ENCODE peak calls at places on chromosome 18, in six cellular contexts. S, K, L, B, H and N are unnamed samples.
A peak's percentile ranks its signal among the peaks of the same experiment; 100 is the strongest.

GRCh38 chr18:62281684-62282083 is 43.4 kb upstream of the TNFRSF11A start:
- DNase-seq in S (no peak), B (peak; percentile 83), H (no peak), L (no peak), K (peak; percentile 48), N (no peak)

GRCh38 chr18:63831080-63831788 is 56.0 kb downstream of the SERPINB7 start:
- DNase-seq in L (no peak), K (peak; percentile 75), B (no peak), S (no peak), H (no peak), N (no peak)

GRCh38 chr18:70068981-70069380 is 121.3 kb upstream of the CD226 start:
- DNase-seq in B (no peak), H (no peak), K (no peak), L (no peak), S (no peak), N (no peak)

GRCh38 chr18:10499230-10499629 is 26.6 kb upstream of the NAPG start:
- DNase-seq in L (no peak), H (no peak), S (no peak), B (no peak), K (no peak), N (no peak)

GRCh38 chr18:75230210-75231052 is 19.8 kb downstream of the TSHZ1 start:
- DNase-seq in K (no peak), S (no peak), B (peak; percentile 86), H (no peak), L (no peak), N (no peak)

GRCh38 chr18:71398530-71398929 is 1109.7 kb downstream of the SOCS6 start:
- DNase-seq in S (peak; percentile 72), B (peak; percentile 35), H (no peak), K (peak; percentile 0), L (no peak), N (peak; percentile 50)

GRCh38 chr18:7789853-7790552 is 222.9 kb downstream of the PTPRM start:
- DNase-seq in S (peak; percentile 74), L (no peak), K (no peak), H (peak; percentile 45), B (peak; percentile 59), N (peak; percentile 63)

GRCh38 chr18:31070206-31070605 is 27.7 kb upstream of the DSC3 start:
- DNase-seq in B (no peak), H (no peak), L (no peak), K (no peak), S (no peak), N (no peak)

GRCh38 chr18:79816092-79816491 is 18.4 kb downstream of the KCNG2 start:
- DNase-seq in L (no peak), H (no peak), B (no peak), K (no peak), S (no peak), N (no peak)

GRCh38 chr18:12934454-12935071 is 13.2 kb upstream of the SEH1L start:
- DNase-seq in B (peak; percentile 80), L (peak; percentile 61), S (peak; percentile 90), H (peak; percentile 80), K (peak; percentile 84), N (peak; percentile 84)

GRCh38 chr18:13390711-13391110 is 172.2 kb downstream of the LDLRAD4 start:
- DNase-seq in H (no peak), K (no peak), S (no peak), L (no peak), B (no peak), N (no peak)

GRCh38 chr18:6959110-6959509 is 158.5 kb downstream of the LAMA1 start:
- DNase-seq in K (no peak), S (no peak), B (no peak), L (no peak), H (no peak), N (no peak)

GRCh38 chr18:51077217-51077616 is 47.2 kb downstream of the SMAD4 start:
- DNase-seq in S (no peak), L (no peak), H (no peak), B (no peak), K (peak; percentile 77), N (no peak)

GRCh38 chr18:706438-706837 is 6.0 kb downstream of the ENOSF1 start:
- DNase-seq in K (no peak), H (no peak), B (no peak), L (no peak), S (no peak), N (no peak)

GRCh38 chr18:73901151-73901550 is 246.5 kb downstream of the FBXO15 start:
- DNase-seq in H (no peak), B (no peak), S (no peak), L (no peak), K (no peak), N (no peak)

GRCh38 chr18:8654482-8655451 is 45.5 kb downstream of the RAB12 start:
- DNase-seq in H (no peak), B (peak; percentile 29), L (no peak), S (no peak), K (no peak), N (peak; percentile 37)

GRCh38 chr18:60292186-60292585 is 80.4 kb downstream of the MC4R start:
- DNase-seq in K (no peak), H (no peak), L (no peak), S (no peak), B (no peak), N (no peak)

GRCh38 chr18:79555885-79556284 is 123.7 kb upstream of the CTDP1 start:
- DNase-seq in L (peak; percentile 26), K (no peak), S (no peak), B (no peak), H (no peak), N (no peak)

GRCh38 chr18:59231877-59232276 is 11.9 kb downstream of the GRP start:
- DNase-seq in K (no peak), B (no peak), S (no peak), L (no peak), H (no peak), N (no peak)

GRCh38 chr18:79744625-79745024 is 53.1 kb upstream of the KCNG2 start:
- DNase-seq in S (no peak), L (no peak), B (no peak), K (no peak), H (no peak), N (peak; percentile 5)

GRCh38 chr18:54717673-54718435 is 110.4 kb upstream of the RAB27B start:
- DNase-seq in H (no peak), B (no peak), K (no peak), L (no peak), S (peak; percentile 13), N (no peak)

GRCh38 chr18:75105551-75106254 is 103.2 kb downstream of the PTGR3 start:
- DNase-seq in L (no peak), K (no peak), S (no peak), H (no peak), B (no peak), N (no peak)

GRCh38 chr18:37019157-37019571 is 190.2 kb downstream of the KIAA1328 start:
- DNase-seq in B (no peak), S (peak; percentile 6), K (peak; percentile 5), H (peak; percentile 28), L (no peak), N (peak; percentile 10)

GRCh38 chr18:23876921-23877320 is 137.6 kb upstream of the TTC39C start:
- DNase-seq in K (no peak), L (no peak), B (no peak), H (no peak), S (no peak), N (no peak)
- H3K36me3 ChIP-seq in K (no peaks in the 10 kb centered on the region), L (no peaks in the 10 kb centered on the region), B (no peaks in the 10 kb centered on the region), H (no peaks in the 10 kb centered on the region), S (no peaks in the 10 kb centered on the region), N (no peaks in the 10 kb centered on the region)

DNA sequence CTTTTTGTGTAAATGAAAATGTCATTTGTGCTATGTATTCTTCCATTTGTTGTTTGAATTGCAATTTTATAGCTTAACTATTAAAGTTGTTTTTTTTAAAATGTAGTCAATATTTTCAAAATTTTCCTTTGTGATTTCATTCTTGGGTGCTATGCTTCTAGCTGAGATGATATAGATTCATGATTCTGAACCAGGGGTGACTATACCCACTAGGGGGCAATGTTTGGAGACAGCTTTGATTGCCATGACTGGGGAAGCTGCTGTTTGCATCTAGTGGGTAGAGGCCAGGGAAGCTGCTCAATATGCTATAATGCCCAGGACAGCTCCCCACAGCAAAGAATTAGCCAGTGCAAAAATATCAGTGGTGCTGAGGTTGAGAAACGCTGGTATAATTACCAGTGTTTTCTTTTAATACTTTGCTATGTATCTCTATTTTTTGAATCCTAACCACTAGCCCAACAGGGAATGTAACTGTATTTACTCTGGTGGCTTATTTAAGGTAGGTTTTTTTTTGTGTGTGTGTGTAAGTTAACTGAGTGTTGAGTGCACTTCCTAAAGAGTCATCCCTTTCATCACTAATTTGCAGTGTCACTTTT is 99.7 kb downstream of the MEP1B start:
- DNase-seq in L (no peak), B (peak; percentile 77), S (peak; percentile 79), H (peak; percentile 53), K (peak; percentile 82), N (peak; percentile 47)
- TF ChIP-seq CTCF in L (peak; percentile 62), B (peak; percentile 74), S (peak; percentile 84), H (peak; percentile 74), K (peak; percentile 82), N (peak; percentile 63)

GRCh38 chr18:28149810-28150420 is 27.0 kb downstream of the CDH2 start:
- DNase-seq in S (no peak), K (no peak), B (no peak), H (no peak), L (no peak), N (no peak)

GRCh38 chr18:28150925-28151324 is 26.0 kb downstream of the CDH2 start:
- DNase-seq in H (no peak), B (no peak), S (no peak), L (no peak), K (no peak), N (no peak)

GRCh38 chr18:28151434-28151833 is 25.5 kb downstream of the CDH2 start:
- DNase-seq in B (no peak), L (no peak), K (no peak), S (no peak), H (no peak), N (no peak)

GRCh38 chr18:28152354-28152753 is 24.6 kb downstream of the CDH2 start:
- DNase-seq in S (no peak), B (no peak), K (no peak), L (no peak), H (no peak), N (no peak)

GRCh38 chr18:28153485-28154065 is 23.4 kb downstream of the CDH2 start:
- DNase-seq in L (no peak), B (no peak), K (no peak), H (no peak), S (peak; percentile 48), N (peak; percentile 45)
- H3K36me3 ChIP-seq in L (no peaks in the 10 kb centered on the region), B (no peaks in the 10 kb centered on the region), K (no peaks in the 10 kb centered on the region), H (no peaks in the 10 kb centered on the region), S (peaks cover 6% of the 10 kb centered on the region), N (peaks cover 13% of the 10 kb centered on the region)

GRCh38 chr18:24672165-24672950 is 211.9 kb downstream of the HRH4 start:
- DNase-seq in L (no peak), H (no peak), K (no peak), B (no peak), S (peak; percentile 2), N (peak; percentile 29)
- TF ChIP-seq CTCF in L (no peak), H (no peak), K (no peak), B (no peak), S (no peak), N (peak; percentile 42)

DNA sequence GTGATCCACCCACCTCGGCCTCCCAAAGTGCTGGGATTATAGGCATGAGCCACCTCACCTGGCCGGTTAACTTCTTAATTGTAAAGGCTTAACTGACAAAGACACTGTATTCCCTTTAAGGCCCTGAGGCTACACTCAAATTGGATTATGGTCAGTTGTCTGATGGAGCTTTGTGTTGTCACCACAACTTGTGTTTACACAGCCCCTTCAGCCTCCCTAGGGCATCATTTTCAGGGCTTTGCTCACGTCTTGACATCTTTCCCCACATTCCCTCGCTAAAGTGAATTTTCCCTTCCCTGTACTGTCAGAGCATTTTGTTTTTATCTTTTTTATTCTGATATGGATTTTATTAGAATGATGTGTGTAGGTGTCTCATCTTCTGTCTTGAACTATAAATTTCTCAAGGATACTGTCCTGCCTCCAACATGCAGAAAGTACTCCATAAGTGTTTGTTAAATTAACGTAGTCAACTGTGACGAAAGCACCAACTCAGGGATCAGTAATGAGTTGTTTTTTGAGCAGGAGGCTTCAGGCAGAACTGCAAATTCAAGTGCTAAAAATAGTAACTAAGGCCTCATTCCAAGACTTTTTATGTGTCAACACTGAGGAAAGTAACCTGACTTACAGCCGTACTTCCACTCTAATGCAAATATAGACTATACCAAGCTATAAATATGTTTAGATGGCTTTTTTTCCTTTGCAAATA is 77.1 kb upstream of the NARS1 start:
- DNase-seq in S (peak; percentile 51), H (no peak), B (no peak), L (no peak), K (no peak), N (no peak)
- H3K36me3 ChIP-seq in S (no peaks in the 10 kb centered on the region), H (no peaks in the 10 kb centered on the region), B (peaks cover 23% of the 10 kb centered on the region), L (no peaks in the 10 kb centered on the region), K (peaks cover 16% of the 10 kb centered on the region), N (no peaks in the 10 kb centered on the region)